ENCODE peak calls at places on chromosome 6, in ten cellular contexts. One of them, this sample, is unnamed.

GRCh38 chr6:39931607-39932006 is 2.7 kb downstream of the MOCS1 start:
- DNase-seq in endothelial cell: no peak
- DNase-seq in NCI-H526 treated with DMSO at 0.1 percent for 48 hours: no peak
- DNase-seq in GM12891: no peak
- DNase-seq in stromal cell of bone marrow: no peak
- DNase-seq in NCI-H510A treated with DMSO at 0.1 percent for 48 hours: no peak
- DNase-seq in fibroblast of pulmonary artery: no peak
- DNase-seq in pulmonary artery endothelial cell: no peak
- DNase-seq in NCI-H774: no peak
- DNase-seq in globus pallidus: no peak
- DNase-seq in this sample: no peak

GRCh38 chr6:157023958-157024357 is 246.8 kb downstream of the ARID1B start:
- DNase-seq in pulmonary artery endothelial cell: no peak
- DNase-seq in NCI-H526 treated with DMSO at 0.1 percent for 48 hours: no peak
- DNase-seq in GM12891: no peak
- DNase-seq in fibroblast of pulmonary artery: peak
- DNase-seq in NCI-H774: no peak
- DNase-seq in stromal cell of bone marrow: peak
- DNase-seq in NCI-H510A treated with DMSO at 0.1 percent for 48 hours: no peak
- DNase-seq in globus pallidus: no peak
- DNase-seq in endothelial cell: no peak
- DNase-seq in this sample: no peak

GRCh38 chr6:2853766-2854393 is 12.2 kb upstream of the SERPINB1 start:
- DNase-seq in pulmonary artery endothelial cell: peak
- DNase-seq in fibroblast of pulmonary artery: peak
- DNase-seq in NCI-H526 treated with DMSO at 0.1 percent for 48 hours: no peak
- DNase-seq in stromal cell of bone marrow: peak
- DNase-seq in NCI-H510A treated with DMSO at 0.1 percent for 48 hours: no peak
- DNase-seq in NCI-H774: no peak
- DNase-seq in endothelial cell: no peak
- DNase-seq in globus pallidus: no peak
- DNase-seq in GM12891: no peak
- DNase-seq in this sample: no peak

GRCh38 chr6:109456710-109457595 is 1.4 kb upstream of the MICAL1 start:
- DNase-seq in GM12891: no peak
- DNase-seq in NCI-H774: peak
- DNase-seq in NCI-H510A treated with DMSO at 0.1 percent for 48 hours: no peak
- DNase-seq in stromal cell of bone marrow: peak
- DNase-seq in endothelial cell: no peak
- DNase-seq in fibroblast of pulmonary artery: peak
- DNase-seq in NCI-H526 treated with DMSO at 0.1 percent for 48 hours: no peak
- DNase-seq in pulmonary artery endothelial cell: no peak
- DNase-seq in globus pallidus: no peak
- DNase-seq in this sample: no peak

GRCh38 chr6:73923899-73924485 is 228.0 kb downstream of the CD109 start:
- DNase-seq in GM12891: no peak
- DNase-seq in globus pallidus: no peak
- DNase-seq in NCI-H526 treated with DMSO at 0.1 percent for 48 hours: no peak
- DNase-seq in endothelial cell: no peak
- DNase-seq in fibroblast of pulmonary artery: peak
- DNase-seq in pulmonary artery endothelial cell: no peak
- DNase-seq in NCI-H510A treated with DMSO at 0.1 percent for 48 hours: no peak
- DNase-seq in stromal cell of bone marrow: peak
- DNase-seq in NCI-H774: no peak
- DNase-seq in this sample: no peak

GRCh38 chr6:41367700-41368099 is 32.3 kb downstream of the NCR2 start:
- DNase-seq in stromal cell of bone marrow: no peak
- DNase-seq in fibroblast of pulmonary artery: peak
- DNase-seq in pulmonary artery endothelial cell: peak
- DNase-seq in endothelial cell: peak
- DNase-seq in NCI-H774: peak
- DNase-seq in globus pallidus: peak
- DNase-seq in GM12891: no peak
- DNase-seq in NCI-H526 treated with DMSO at 0.1 percent for 48 hours: peak
- DNase-seq in NCI-H510A treated with DMSO at 0.1 percent for 48 hours: peak
- DNase-seq in this sample: no peak

GRCh38 chr6:8157839-8158238 is 55.5 kb upstream of the EEF1E1 start:
- DNase-seq in pulmonary artery endothelial cell: no peak
- DNase-seq in fibroblast of pulmonary artery: no peak
- DNase-seq in NCI-H774: no peak
- DNase-seq in GM12891: no peak
- DNase-seq in endothelial cell: no peak
- DNase-seq in NCI-H526 treated with DMSO at 0.1 percent for 48 hours: no peak
- DNase-seq in stromal cell of bone marrow: no peak
- DNase-seq in NCI-H510A treated with DMSO at 0.1 percent for 48 hours: no peak
- DNase-seq in globus pallidus: no peak
- DNase-seq in this sample: no peak

GRCh38 chr6:11848852-11849731 is 70.5 kb upstream of the ADTRP start:
- DNase-seq in endothelial cell: no peak
- DNase-seq in fibroblast of pulmonary artery: peak
- DNase-seq in globus pallidus: no peak
- DNase-seq in NCI-H774: peak
- DNase-seq in NCI-H510A treated with DMSO at 0.1 percent for 48 hours: no peak
- DNase-seq in pulmonary artery endothelial cell: peak
- DNase-seq in stromal cell of bone marrow: no peak
- DNase-seq in GM12891: no peak
- DNase-seq in NCI-H526 treated with DMSO at 0.1 percent for 48 hours: no peak
- DNase-seq in this sample: no peak

GRCh38 chr6:39166189-39166917 is 51.4 kb upstream of the SAYSD1 start:
- DNase-seq in fibroblast of pulmonary artery: peak
- DNase-seq in NCI-H526 treated with DMSO at 0.1 percent for 48 hours: peak
- DNase-seq in pulmonary artery endothelial cell: peak
- DNase-seq in endothelial cell: peak
- DNase-seq in stromal cell of bone marrow: peak
- DNase-seq in globus pallidus: peak
- DNase-seq in NCI-H774: peak
- DNase-seq in NCI-H510A treated with DMSO at 0.1 percent for 48 hours: peak
- DNase-seq in GM12891: peak
- DNase-seq in this sample: peak

GRCh38 chr6:36479256-36479655 is 36.5 kb downstream of the KCTD20 start:
- DNase-seq in endothelial cell: no peak
- DNase-seq in NCI-H774: no peak
- DNase-seq in GM12891: no peak
- DNase-seq in stromal cell of bone marrow: no peak
- DNase-seq in globus pallidus: no peak
- DNase-seq in NCI-H526 treated with DMSO at 0.1 percent for 48 hours: no peak
- DNase-seq in NCI-H510A treated with DMSO at 0.1 percent for 48 hours: no peak
- DNase-seq in pulmonary artery endothelial cell: no peak
- DNase-seq in fibroblast of pulmonary artery: no peak
- DNase-seq in this sample: no peak

GRCh38 chr6:138493413-138493812 is 5.9 kb downstream of the NHSL1 start:
- DNase-seq in endothelial cell: no peak
- DNase-seq in NCI-H774: no peak
- DNase-seq in NCI-H526 treated with DMSO at 0.1 percent for 48 hours: peak
- DNase-seq in stromal cell of bone marrow: peak
- DNase-seq in fibroblast of pulmonary artery: peak
- DNase-seq in NCI-H510A treated with DMSO at 0.1 percent for 48 hours: no peak
- DNase-seq in pulmonary artery endothelial cell: no peak
- DNase-seq in GM12891: no peak
- DNase-seq in globus pallidus: peak
- DNase-seq in this sample: no peak

GRCh38 chr6:158717341-158718328 is 67.8 kb downstream of the SYTL3 start:
- DNase-seq in NCI-H526 treated with DMSO at 0.1 percent for 48 hours: no peak
- DNase-seq in pulmonary artery endothelial cell: no peak
- DNase-seq in globus pallidus: no peak
- DNase-seq in NCI-H510A treated with DMSO at 0.1 percent for 48 hours: no peak
- DNase-seq in GM12891: peak
- DNase-seq in stromal cell of bone marrow: no peak
- DNase-seq in fibroblast of pulmonary artery: no peak
- DNase-seq in NCI-H774: no peak
- DNase-seq in endothelial cell: no peak
- DNase-seq in this sample: peak

GRCh38 chr6:137808191-137808590 is 58.9 kb upstream of the TNFAIP3 start:
- DNase-seq in fibroblast of pulmonary artery: peak
- DNase-seq in endothelial cell: no peak
- DNase-seq in NCI-H526 treated with DMSO at 0.1 percent for 48 hours: no peak
- DNase-seq in stromal cell of bone marrow: peak
- DNase-seq in GM12891: no peak
- DNase-seq in NCI-H510A treated with DMSO at 0.1 percent for 48 hours: no peak
- DNase-seq in NCI-H774: no peak
- DNase-seq in pulmonary artery endothelial cell: no peak
- DNase-seq in globus pallidus: no peak
- DNase-seq in this sample: no peak

GRCh38 chr6:89643411-89643810 is 4.9 kb upstream of the LYRM2 start:
- DNase-seq in stromal cell of bone marrow: no peak
- DNase-seq in globus pallidus: peak
- DNase-seq in GM12891: no peak
- DNase-seq in endothelial cell: no peak
- DNase-seq in NCI-H526 treated with DMSO at 0.1 percent for 48 hours: no peak
- DNase-seq in NCI-H510A treated with DMSO at 0.1 percent for 48 hours: no peak
- DNase-seq in pulmonary artery endothelial cell: no peak
- DNase-seq in NCI-H774: no peak
- DNase-seq in fibroblast of pulmonary artery: no peak
- DNase-seq in this sample: no peak

This sample was measured in MM.1S.